ENCODE peak calls at places on chromosomes 7 and 10, in seven cellular contexts. K is thoracic aorta, A is glutamatergic neuron, R is HFFc6, M is lower leg skin, D is right lobe of liver, W is cardiac muscle cell. T is an unnamed sample.

GRCh38 chr10:116215651-116216050 is 57.4 kb downstream of the GFRA1 start:
- DNase-seq in K (no peak), A (no peak), R (no peak), M (no peak), D (no peak), W (no peak), T (no peak)

GRCh38 chr10:43700306-43700705 is 51.6 kb upstream of the ZNF32 start:
- DNase-seq in K (no peak), A (no peak), R (peak), M (no peak), D (no peak), W (peak), T (no peak)

GRCh38 chr7:37400022-37400421 is 48.6 kb downstream of the ELMO1 start:
- DNase-seq in K (no peak), A (no peak), R (no peak), M (no peak), D (no peak), W (no peak), T (no peak)

GRCh38 chr7:81407094-81407493 is 362.8 kb downstream of the HGF start:
- DNase-seq in K (no peak), A (no peak), R (peak), M (no peak), D (no peak), W (no peak), T (no peak)

GRCh38 chr10:107687702-107688101 is 523.2 kb upstream of the SORCS1 start:
- DNase-seq in K (no peak), A (no peak), R (no peak), M (no peak), D (no peak), W (no peak), T (no peak)

GRCh38 chr10:35225204-35225603 is 98.6 kb downstream of the CREM start:
- DNase-seq in K (no peak), A (no peak), R (no peak), M (no peak), D (no peak), W (no peak), T (no peak)

GRCh38 chr10:1648648-1649047 is 88.7 kb downstream of the ADARB2 start:
- DNase-seq in K (no peak), A (no peak), R (no peak), M (peak), D (no peak), W (no peak), T (peak)

GRCh38 chr7:122430710-122431109 is 126.2 kb upstream of the FEZF1 start:
- DNase-seq in K (no peak), A (no peak), R (no peak), M (no peak), D (no peak), W (peak), T (no peak)

GRCh38 chr7:152588350-152588749 is 87.6 kb downstream of the XRCC2 start:
- DNase-seq in K (no peak), A (no peak), R (peak), M (peak), D (no peak), W (peak), T (no peak)

GRCh38 chr7:121337398-121337797 is 8.6 kb downstream of the WNT16 start:
- DNase-seq in K (no peak), A (no peak), R (no peak), M (no peak), D (no peak), W (peak), T (no peak)

GRCh38 chr10:49523301-49523700 is 15.6 kb downstream of the ERCC6 start:
- DNase-seq in K (no peak), A (no peak), R (no peak), M (no peak), D (no peak), W (no peak), T (no peak)

GRCh38 chr10:71831646-71832552 is 19.2 kb downstream of the PSAP start:
- DNase-seq in K (no peak), A (no peak), R (peak), M (no peak), D (no peak), W (no peak), T (no peak)

GRCh38 chr10:13698217-13698616 is 111.5 kb downstream of the PRPF18 start:
- DNase-seq in K (no peak), A (no peak), R (peak), M (no peak), D (no peak), W (peak), T (no peak)

GRCh38 chr10:129471447-129471846 is 4.4 kb downstream of the MGMT start:
- DNase-seq in K (no peak), A (no peak), R (no peak), M (no peak), D (no peak), W (no peak), T (no peak)

GRCh38 chr10:64316833-64317232 is 795.6 kb downstream of the REEP3 start:
- DNase-seq in K (no peak), A (no peak), R (no peak), M (no peak), D (no peak), W (no peak), T (no peak)

GRCh38 chr10:110609592-110609991 is 34.5 kb upstream of the RBM20 start:
- DNase-seq in K (no peak), A (no peak), R (no peak), M (no peak), D (no peak), W (no peak), T (no peak)

GRCh38 chr10:131802991-131803390 is 97.8 kb upstream of the PPP2R2D start:
- DNase-seq in K (no peak), A (no peak), R (no peak), M (peak), D (no peak), W (no peak), T (no peak)

GRCh38 chr10:77082601-77083252 is 554.9 kb downstream of the KCNMA1 start:
- DNase-seq in K (no peak), A (no peak), R (no peak), M (no peak), D (no peak), W (no peak), T (no peak)

GRCh38 chr7:51246258-51247245 is 70.1 kb downstream of the COBL start:
- DNase-seq in K (no peak), A (no peak), R (no peak), M (peak), D (peak), W (no peak), T (no peak)
- TF ChIP-seq CTCF in K (no peak), A (no peak), R (no peak), M (no peak), D (no peak), W (no peak), T (no peak)

GRCh38 chr7:149706398-149706797 is 67.0 kb downstream of the ZNF467 start:
- DNase-seq in K (no peak), A (no peak), R (no peak), M (no peak), D (no peak), W (no peak), T (no peak)
- TF ChIP-seq CTCF in K (no peak), A (no peak), R (no peak), M (no peak), D (no peak), W (no peak), T (no peak)

GRCh38 chr10:121088524-121088923 is 237.4 kb downstream of the WDR11 start:
- DNase-seq in K (no peak), A (peak), R (no peak), M (no peak), D (no peak), W (peak), T (no peak)
- TF ChIP-seq CTCF in K (no peak), A (peak), R (no peak), M (no peak), D (no peak), W (peak), T (no peak)

DNA sequence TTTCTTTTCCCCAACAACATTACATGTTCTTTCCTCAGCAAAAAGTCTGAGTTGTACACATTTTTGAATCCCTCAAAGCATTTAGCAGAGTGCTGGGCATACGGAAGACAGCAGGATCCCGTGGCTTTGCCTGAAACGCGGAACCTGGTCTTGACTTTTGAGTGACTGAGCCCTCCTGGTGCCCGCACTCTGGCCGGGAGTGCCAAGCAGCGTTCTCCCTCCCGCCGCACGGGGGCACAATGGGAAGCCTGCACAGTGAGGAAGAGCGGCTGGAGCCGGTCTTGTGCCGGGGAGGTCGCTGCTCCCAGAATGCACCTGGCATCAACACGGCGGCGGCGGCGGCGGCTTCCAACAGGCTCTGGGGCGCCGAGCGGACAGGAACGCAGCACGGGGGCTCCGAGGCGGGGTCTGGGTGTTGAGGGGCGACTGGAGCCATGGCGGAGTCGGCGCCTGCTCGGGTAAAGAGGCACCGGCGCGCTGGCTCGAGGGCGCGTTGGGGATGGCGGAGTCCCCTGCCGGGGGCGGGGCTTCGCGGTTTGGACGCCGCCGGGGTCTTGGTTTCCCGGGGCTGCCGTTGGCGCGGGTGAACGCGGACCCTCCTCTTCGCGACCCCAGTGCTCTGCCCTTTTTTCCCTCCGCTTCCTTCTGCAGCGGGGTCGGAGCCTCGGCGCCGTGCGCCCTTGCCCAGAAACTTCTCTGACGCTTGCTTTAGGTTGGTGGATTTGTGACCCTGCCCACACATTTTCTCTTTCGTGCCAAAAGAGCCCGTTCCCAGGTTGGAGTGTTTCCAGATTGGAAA is at the start of gene ZNF212:
- DNase-seq in K (peak), A (peak), R (peak), M (peak), D (peak), W (peak), T (peak)
- TF ChIP-seq CTCF in K (peak), A (peak), R (peak), M (no peak), D (peak), W (peak), T (peak)

GRCh38 chr10:78260141-78260540 is 226.5 kb downstream of the RPS24 start:
- DNase-seq in K (no peak), A (no peak), R (no peak), M (no peak), D (no peak), W (peak), T (no peak)
- TF ChIP-seq CTCF in K (no peak), A (no peak), R (no peak), M (no peak), D (no peak), W (peak), T (no peak)

GRCh38 chr7:703049-703448 is 23.4 kb upstream of the DNAAF5 start:
- DNase-seq in K (no peak), A (no peak), R (no peak), M (no peak), D (no peak), W (no peak), T (no peak)

GRCh38 chr7:698515-699259 is 27.8 kb upstream of the DNAAF5 start:
- DNase-seq in K (no peak), A (no peak), R (no peak), M (peak), D (no peak), W (no peak), T (no peak)

GRCh38 chr7:697259-697615 is 29.3 kb upstream of the DNAAF5 start:
- DNase-seq in K (no peak), A (no peak), R (no peak), M (peak), D (no peak), W (no peak), T (no peak)

GRCh38 chr7:699260-700170 is 27.0 kb upstream of the DNAAF5 start:
- DNase-seq in K (no peak), A (no peak), R (no peak), M (peak), D (no peak), W (peak), T (no peak)

DNA sequence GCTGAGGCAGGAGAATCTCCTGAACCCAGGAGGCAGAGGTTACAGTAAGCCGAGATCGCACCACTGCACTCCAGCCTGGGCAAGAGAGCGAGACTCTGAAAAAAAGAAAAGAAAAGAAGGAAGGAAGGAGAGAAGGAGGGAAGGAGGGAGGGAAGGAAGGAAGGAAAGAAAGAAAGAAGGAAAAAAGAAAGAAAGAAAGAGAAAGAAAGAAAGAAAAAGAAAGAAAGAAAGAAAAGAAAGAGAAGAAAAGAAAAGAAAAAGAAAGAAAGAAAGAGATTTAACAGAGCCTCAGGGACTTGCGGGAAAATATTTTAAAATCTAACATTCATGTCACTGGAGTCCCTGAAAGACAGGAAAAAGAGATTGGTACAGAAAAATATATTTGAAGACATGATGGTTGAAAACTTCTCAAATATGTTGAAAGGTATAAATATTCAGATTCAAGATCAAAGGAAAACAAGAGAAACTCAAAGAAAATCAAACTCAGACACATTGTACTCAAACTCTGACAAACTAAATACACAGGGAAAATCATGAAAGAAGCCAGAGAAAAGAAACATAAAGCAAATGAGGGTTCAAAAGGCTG is 25.3 kb upstream of the DNAAF5 start:
- DNase-seq in K (no peak), A (no peak), R (no peak), M (no peak), D (no peak), W (no peak), T (no peak)
- TF ChIP-seq CTCF in K (no peak), A (no peak), R (no peak), M (no peak), D (no peak), W (no peak), T (no peak)

T was measured in GM13976.